ENCODE peak calls at places on chromosomes 3 and 15, in seven cellular contexts. E, D, K, N, M, B and I are unnamed samples.

GRCh38 chr15:63369296-63369695 is 12.3 kb downstream of the CA12 start:
- DNase-seq in E (peak), D (no peak), K (no peak), N (no peak), M (no peak), B (no peak), I (no peak)

GRCh38 chr15:62730825-62731224 is 311.7 kb upstream of the TPM1 start:
- DNase-seq in E (no peak), D (no peak), K (no peak), N (no peak), M (no peak), B (no peak), I (no peak)

GRCh38 chr3:95899911-95900310 is 914.5 kb upstream of the EPHA6 start:
- DNase-seq in E (no peak), D (no peak), K (no peak), N (no peak), M (no peak), B (no peak), I (no peak)

GRCh38 chr3:24199305-24199704 is 254.2 kb downstream of the NR1D2 start:
- DNase-seq in E (no peak), D (no peak), K (no peak), N (no peak), M (no peak), B (no peak), I (no peak)

GRCh38 chr3:72345980-72346379 is 502.3 kb downstream of the SHQ1 start:
- DNase-seq in E (no peak), D (no peak), K (no peak), N (no peak), M (no peak), B (no peak), I (no peak)

GRCh38 chr3:69121950-69122349 is 445 bp downstream of the LMOD3 start:
- DNase-seq in E (no peak), D (no peak), K (no peak), N (no peak), M (peak), B (no peak), I (no peak)

GRCh38 chr3:56157693-56158092 is 310.6 kb downstream of the ERC2 start:
- DNase-seq in E (no peak), D (no peak), K (no peak), N (no peak), M (no peak), B (no peak), I (no peak)

GRCh38 chr3:71641669-71642068 is 58.1 kb upstream of the FOXP1 start:
- DNase-seq in E (no peak), D (no peak), K (no peak), N (no peak), M (no peak), B (no peak), I (no peak)

GRCh38 chr15:62208884-62209283 is 43.8 kb upstream of the C2CD4B start:
- DNase-seq in E (no peak), D (no peak), K (no peak), N (no peak), M (no peak), B (no peak), I (no peak)

GRCh38 chr3:49902511-49903345 is 945 bp downstream of the MST1R start:
- DNase-seq in E (no peak), D (no peak), K (no peak), N (no peak), M (no peak), B (no peak), I (no peak)
- TF ChIP-seq CTCF in E (no peak), D (no peak), K (no peak), N (no peak), M (no peak), B (no peak), I (no peak)

DNA sequence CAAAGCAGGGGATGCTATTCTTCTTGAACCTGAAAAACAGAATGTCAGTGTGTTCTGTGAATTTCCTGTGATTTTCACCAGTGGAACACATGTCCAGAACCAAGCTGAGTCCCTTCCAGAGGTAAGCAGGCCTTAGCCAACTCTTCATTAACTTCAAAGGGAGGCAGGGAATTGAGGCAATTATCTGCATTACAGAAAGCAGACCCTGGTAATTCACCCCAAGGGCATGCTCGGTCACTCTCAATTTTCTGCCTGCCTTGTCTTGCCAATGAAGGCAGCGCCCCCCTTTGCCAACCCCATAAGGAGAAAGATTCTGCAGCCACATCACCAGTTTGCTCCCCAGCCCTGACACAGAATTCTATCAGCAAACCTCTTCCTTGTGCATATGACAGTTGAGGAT is 85.2 kb downstream of the HHLA2 start:
- DNase-seq in E (no peak), D (no peak), K (no peak), N (no peak), M (no peak), B (no peak), I (peak)
- TF ChIP-seq CTCF in E (no peak), D (no peak), K (no peak), N (no peak), M (no peak), B (no peak), I (peak)

GRCh38 chr3:121152573-121152972 is 244.6 kb downstream of the STXBP5L start:
- DNase-seq in E (no peak), D (no peak), K (no peak), N (no peak), M (peak), B (no peak), I (no peak)
- TF ChIP-seq CTCF in E (no peak), D (peak), K (no peak), N (no peak), M (no peak), B (no peak), I (peak)

DNA sequence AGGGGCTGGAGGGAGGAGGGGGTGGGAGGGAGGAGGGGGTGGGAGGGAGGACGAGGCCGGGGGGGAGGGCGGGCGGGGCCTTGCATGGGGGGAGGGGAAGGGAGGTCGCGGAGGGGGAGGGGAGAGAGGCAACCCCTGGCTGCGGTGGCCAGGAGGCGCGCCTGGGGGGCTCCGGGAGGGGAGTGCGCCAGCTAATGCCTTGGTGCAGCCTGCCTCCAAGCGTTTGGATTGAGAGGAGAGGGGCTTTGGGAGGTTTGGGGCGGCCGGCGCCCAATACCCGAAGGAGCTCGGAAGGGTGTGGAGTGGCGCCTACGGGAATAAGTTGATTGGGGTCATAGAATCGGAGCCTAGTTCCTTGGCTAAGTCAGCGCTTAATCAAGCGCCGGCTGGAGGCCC is 544 bp downstream of the TFG start:
- DNase-seq in E (peak), D (peak), K (peak), N (no peak), M (no peak), B (peak), I (peak)
- TF ChIP-seq CTCF in E (no peak), D (no peak), K (no peak), N (no peak), M (no peak), B (no peak), I (no peak)

GRCh38 chr15:29089731-29090616 is 179.6 kb downstream of the NSMCE3 start:
- DNase-seq in E (peak), D (no peak), K (no peak), N (no peak), M (no peak), B (no peak), I (no peak)
- TF ChIP-seq CTCF in E (no peak), D (no peak), K (no peak), N (no peak), M (no peak), B (no peak), I (no peak)

DNA sequence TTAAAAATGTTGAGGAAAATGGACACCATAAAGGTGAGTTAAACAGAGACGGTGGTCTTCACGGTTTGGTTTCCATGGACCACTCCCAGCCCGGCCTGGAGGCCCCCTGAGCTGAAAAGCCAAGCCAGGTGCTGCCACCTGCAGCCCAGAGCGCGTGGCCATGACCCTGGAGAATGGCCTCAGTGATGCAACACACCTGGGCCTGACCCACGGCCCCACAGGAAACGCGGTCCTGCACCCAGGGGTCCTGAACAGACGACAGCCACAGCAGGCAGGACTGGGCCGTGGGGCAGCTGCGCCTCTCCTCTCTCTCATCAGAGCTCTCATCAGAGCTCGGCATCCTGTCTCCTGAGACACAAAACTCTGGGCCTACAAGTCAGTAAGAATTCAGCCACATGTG is 64.1 kb downstream of the NIPA2 start:
- DNase-seq in E (no peak), D (no peak), K (no peak), N (no peak), M (no peak), B (no peak), I (no peak)
- TF ChIP-seq CTCF in E (peak), D (no peak), K (no peak), N (no peak), M (no peak), B (no peak), I (peak)

GRCh38 chr15:70867911-70868467 is 14.0 kb upstream of the LARP6 start:
- DNase-seq in E (no peak), D (no peak), K (no peak), N (no peak), M (peak), B (peak), I (no peak)
- TF ChIP-seq CTCF in E (no peak), D (no peak), K (no peak), N (no peak), M (no peak), B (no peak), I (no peak)

GRCh38 chr3:140920029-140920428 is 21.6 kb upstream of the SLC25A36 start:
- DNase-seq in E (no peak), D (no peak), K (no peak), N (no peak), M (no peak), B (no peak), I (no peak)

GRCh38 chr3:140924097-140924873 is 17.4 kb upstream of the SLC25A36 start:
- DNase-seq in E (no peak), D (no peak), K (no peak), N (peak), M (no peak), B (no peak), I (no peak)

GRCh38 chr3:140917769-140918168 is 23.9 kb upstream of the SLC25A36 start:
- DNase-seq in E (no peak), D (no peak), K (no peak), N (peak), M (no peak), B (no peak), I (no peak)

GRCh38 chr3:140927279-140927678 is 14.4 kb upstream of the SLC25A36 start:
- DNase-seq in E (no peak), D (no peak), K (no peak), N (no peak), M (no peak), B (no peak), I (no peak)

DNA sequence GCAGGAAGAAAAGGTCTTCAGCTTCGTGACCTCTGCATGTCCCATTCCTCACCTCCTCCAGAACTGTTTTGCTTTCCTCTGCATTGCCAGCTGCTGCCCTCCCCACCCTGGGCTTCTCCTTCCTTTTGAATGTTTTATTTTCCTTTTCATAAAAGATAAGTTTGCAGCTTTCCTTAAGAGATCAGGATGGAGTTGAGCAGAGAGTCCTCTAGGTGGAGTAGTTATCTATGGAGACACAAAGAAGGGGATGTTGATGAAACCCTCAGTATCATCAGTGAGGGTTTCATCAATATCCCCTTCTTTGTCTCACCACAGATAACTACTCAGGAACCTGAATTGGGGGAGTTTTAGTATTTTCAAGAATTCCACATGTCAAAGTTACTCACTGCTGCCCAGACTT is 19.0 kb upstream of the SLC25A36 start:
- DNase-seq in E (peak), D (no peak), K (no peak), N (no peak), M (peak), B (no peak), I (no peak)
- TF ChIP-seq CTCF in E (peak), D (no peak), K (peak), N (peak), M (peak), B (no peak), I (peak)

DNA sequence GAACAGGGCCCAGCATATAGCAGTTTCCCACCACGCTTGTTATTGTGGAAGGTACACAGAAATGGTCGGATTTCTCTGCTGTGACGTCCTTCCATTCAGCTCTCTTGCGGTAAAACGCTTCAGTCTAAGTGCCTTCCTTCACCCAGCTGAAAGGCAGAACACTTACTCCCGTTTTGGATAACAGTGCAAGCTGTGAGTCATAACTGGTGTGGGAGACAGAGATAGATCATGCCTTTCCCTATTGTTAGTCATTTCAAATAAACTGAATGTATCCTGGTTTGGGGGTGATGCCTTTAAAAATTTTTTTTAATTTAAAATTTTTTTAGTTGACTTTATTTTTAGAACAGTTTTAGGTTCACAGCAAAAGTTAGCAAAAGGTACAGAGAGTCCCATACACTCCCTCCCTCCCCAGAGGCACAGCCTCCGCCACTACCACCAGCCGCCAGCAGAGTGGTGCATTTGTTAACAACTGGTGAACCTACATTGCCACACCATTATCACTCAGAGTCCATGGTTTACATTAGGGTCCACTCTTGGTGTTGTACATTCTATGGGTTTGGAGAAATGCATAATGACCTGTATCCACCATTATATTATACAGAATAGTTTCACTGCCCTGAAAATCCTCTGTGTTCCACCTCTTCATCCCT is 94.9 kb upstream of the NSMCE3 start:
- DNase-seq in E (no peak), D (no peak), K (no peak), N (no peak), M (no peak), B (no peak), I (no peak)
- TF ChIP-seq CTCF in E (no peak), D (peak), K (no peak), N (peak), M (peak), B (no peak), I (peak)

DNA sequence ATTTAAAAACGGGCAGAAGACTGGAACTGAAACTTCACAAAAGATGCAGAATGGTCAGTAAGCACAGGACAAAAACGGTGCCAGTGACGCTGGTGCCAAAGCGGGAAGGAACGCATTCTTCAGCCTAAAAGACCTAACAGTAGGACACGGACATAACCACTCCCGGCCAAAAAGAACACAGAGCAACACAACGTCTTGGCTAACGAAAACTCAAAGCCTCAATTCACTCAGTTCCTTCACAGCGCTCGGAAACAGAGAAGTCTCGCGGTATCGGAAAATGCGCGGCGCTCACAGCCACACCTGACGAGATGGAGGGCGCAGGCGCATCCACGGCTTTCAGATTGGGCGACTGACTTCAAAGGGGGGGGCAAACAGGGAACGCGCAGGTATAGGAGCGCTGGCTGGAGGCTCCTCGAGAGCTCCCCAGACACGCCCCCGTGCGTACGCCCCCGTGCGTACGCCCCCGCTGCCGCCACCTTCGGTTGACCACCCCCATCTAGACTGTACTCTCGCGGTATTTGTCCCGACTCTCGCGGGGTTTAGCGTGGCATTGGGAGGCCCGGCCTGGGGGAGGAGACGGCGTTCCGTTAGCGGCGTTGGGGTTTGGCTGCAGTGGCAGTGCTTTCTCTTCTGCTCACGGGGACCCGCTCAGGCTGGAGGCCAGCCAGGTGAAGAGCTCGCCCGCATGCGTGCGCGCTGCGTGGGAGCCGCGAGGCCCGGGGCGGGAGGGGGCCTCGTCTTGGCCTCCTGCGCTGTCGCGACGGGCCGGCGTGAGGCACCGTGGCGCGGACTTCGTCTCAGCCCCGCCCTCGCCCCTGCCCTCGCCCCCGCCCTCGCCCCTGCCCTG is at the start of gene NKTR:
- DNase-seq in E (peak), D (peak), K (peak), N (peak), M (peak), B (peak), I (peak)
- TF ChIP-seq CTCF in E (no peak), D (no peak), K (no peak), N (no peak), M (peak), B (no peak), I (no peak)